ENCODE peak calls at places on chromosomes 13 and 19, in ten cellular contexts. K is IMR-90, O is H54, R is testis, C is HCT116, X is body of pancreas, S is adrenal gland, Q is right lobe of liver, B is uterus, J is breast epithelium. P is an unnamed sample.

GRCh38 chr13:96191367-96191766 is 101.5 kb downstream of the HS6ST3 start:
- DNase-seq in B (no peak), J (no peak), S (no peak), Q (no peak), O (no peak), K (no peak), C (no peak), X (no peak), R (no peak), P (no peak)

GRCh38 chr19:48395170-48395455 is 1.6 kb downstream of the GRIN2D start:
- DNase-seq in O (no peak), B (no peak), K (no peak), X (no peak), J (no peak), S (no peak), R (no peak), Q (no peak), C (no peak), P (no peak)

GRCh38 chr13:33235078-33235477 is 50.5 kb downstream of the STARD13 start:
- DNase-seq in X (no peak), S (no peak), B (no peak), Q (no peak), J (no peak), C (no peak), O (no peak), K (peak), R (no peak), P (no peak)

GRCh38 chr13:54682184-54682583 is 1653.6 kb downstream of the OLFM4 start:
- DNase-seq in Q (no peak), X (no peak), B (no peak), C (no peak), J (no peak), R (no peak), S (no peak), O (no peak), K (no peak), P (no peak)

GRCh38 chr19:48553676-48554384 is 1.9 kb downstream of the SULT2B1 start:
- DNase-seq in R (peak), Q (no peak), X (peak), K (peak), O (peak), J (no peak), S (peak), C (no peak), B (peak), P (no peak)

GRCh38 chr13:30178976-30179375 is 128.4 kb downstream of the KATNAL1 start:
- DNase-seq in K (no peak), Q (no peak), C (no peak), R (no peak), S (no peak), X (no peak), O (no peak), J (no peak), B (no peak), P (no peak)

GRCh38 chr13:111396457-111396856 is 76.0 kb downstream of the TEX29 start:
- DNase-seq in O (no peak), S (no peak), R (no peak), J (no peak), Q (no peak), C (no peak), B (no peak), X (no peak), K (no peak), P (no peak)

GRCh38 chr19:8576273-8576993 is 809 bp downstream of the MYO1F start:
- DNase-seq in X (no peak), K (no peak), B (no peak), R (no peak), J (no peak), O (no peak), Q (no peak), C (no peak), S (no peak), P (no peak)

GRCh38 chr13:94711561-94712286 is 621 bp downstream of the SOX21 start:
- DNase-seq in Q (no peak), R (no peak), J (no peak), K (no peak), C (no peak), X (no peak), B (no peak), O (no peak), S (no peak), P (peak)

GRCh38 chr13:103236213-103236612 is 170.0 kb upstream of the SLC10A2 start:
- DNase-seq in J (no peak), R (no peak), C (no peak), K (no peak), Q (no peak), O (no peak), X (no peak), B (no peak), S (no peak), P (no peak)

GRCh38 chr13:114082849-114083645 is 49.4 kb downstream of the RASA3 start:
- DNase-seq in J (no peak), K (no peak), R (no peak), S (no peak), C (no peak), O (no peak), B (peak), X (no peak), Q (no peak), P (no peak)

GRCh38 chr13:108200781-108201398 is 14.4 kb downstream of the LIG4 start:
- DNase-seq in S (no peak), C (no peak), Q (no peak), X (no peak), R (no peak), K (peak), B (no peak), J (no peak), O (no peak), P (no peak)

GRCh38 chr13:21694831-21695230 is 24.0 kb downstream of the FGF9 start:
- DNase-seq in X (no peak), R (no peak), J (no peak), S (no peak), K (no peak), O (no peak), Q (no peak), B (no peak), C (no peak), P (no peak)

DNA sequence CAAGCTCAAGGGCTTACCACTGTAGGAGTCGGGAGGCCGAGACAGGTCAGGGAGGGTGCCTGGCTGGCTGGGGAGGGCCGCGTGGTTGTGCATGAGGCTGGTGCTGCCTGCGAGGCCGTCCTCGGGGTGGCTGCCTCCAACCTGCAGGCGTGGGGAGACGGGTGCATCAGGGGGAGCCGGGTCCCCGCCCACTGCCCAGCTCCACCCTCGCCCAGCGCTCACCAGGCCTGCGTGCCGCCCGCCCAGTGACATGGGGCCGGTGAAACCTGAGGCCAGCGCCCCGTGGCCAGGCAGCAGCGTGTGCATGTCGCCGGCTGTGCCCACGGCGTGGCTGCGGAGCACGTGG is 13.8 kb upstream of the UQCR11 start:
- DNase-seq in R (no peak), X (no peak), O (no peak), Q (no peak), S (no peak), C (no peak), J (no peak), B (no peak), K (no peak), P (no peak)
- TF ChIP-seq POLR2A in R (no peak), X (no peak), O (no peak), Q (no peak), S (no peak), C (no peak), J (no peak), B (no peak), K (no peak), P (no peak)

DNA sequence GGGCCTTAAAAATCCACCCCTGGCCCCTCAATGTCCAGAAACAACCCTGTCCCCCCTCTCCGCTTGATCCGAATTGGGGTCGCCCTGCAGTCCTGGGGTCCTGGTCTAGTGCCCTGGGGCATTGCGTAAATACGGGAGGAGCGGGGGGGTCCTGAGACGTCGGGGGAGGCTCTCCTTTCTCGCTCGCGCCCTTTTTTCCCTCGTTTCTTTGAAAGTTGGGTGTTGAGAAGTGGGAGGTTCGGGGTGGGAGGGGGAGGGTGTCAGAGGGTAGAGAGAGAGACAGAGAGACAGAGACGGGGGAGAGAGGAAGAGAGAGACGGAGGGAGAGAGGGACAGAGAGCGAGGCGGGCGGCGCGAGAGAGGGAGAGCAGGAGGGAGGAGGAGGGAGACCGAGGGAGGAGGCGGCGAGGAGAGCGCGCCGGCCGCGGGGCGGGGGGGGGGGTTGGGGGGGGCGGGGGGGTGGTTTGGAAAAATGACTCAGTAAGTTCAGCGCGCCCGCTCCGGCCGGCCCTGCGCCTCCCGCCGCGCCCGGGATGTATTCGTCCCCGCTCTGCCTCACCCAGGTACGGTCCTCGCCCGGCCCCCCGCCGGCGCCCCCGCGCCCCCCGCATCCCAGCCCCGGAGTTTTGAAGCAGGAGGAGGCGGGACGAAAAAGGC is at the start of gene NFIC:
- DNase-seq in O (peak), K (peak), R (peak), S (peak), X (peak), J (peak), B (peak), C (peak), Q (peak), P (peak)
- TF ChIP-seq POLR2A in O (peak), K (no peak), R (no peak), S (peak), X (peak), J (peak), B (peak), C (no peak), Q (peak), P (no peak)

DNA sequence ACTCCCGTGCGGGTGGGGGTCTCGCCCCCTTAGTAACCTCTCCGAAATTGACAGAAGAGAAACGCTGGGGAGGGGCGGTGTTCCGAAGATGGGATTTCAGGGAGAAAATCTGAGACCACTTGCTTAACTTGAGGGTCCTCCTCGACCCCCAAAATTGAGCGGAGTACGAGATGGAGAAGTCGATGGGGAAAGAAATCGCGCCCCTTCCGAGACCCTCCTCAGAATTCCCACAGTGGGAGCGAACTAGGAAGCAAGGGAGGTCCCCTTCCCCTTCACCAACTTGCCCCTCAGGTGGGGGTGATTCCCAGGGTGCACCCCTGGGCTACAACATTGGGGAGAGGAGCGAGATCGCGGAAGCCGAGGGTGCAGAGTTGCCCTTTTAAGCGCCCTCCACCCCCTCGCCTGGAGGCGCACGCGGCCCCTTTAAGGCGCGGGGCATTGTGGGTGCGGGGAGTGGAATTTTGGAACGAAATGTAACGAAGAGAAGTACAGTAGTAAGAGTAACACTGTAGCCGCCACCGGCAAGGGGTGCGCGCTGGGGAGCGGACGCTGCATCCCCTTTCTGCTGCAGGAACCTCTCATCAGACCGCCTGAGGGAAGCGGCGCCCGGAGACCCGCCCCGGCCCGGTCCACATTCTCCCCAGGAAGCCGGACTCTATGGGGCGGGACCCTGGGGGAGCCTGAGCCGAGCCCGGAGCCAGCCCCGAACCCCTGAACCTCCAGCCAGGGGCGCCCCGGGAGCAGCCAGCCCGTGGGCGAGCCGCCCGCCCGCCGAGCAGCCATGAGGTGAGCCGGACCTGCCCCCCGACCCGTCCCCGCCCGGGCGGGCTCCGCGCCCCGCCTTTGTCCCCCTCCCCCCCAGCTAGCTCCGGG is at the start of gene VASP:
- DNase-seq in J (peak), O (peak), S (peak), R (peak), Q (peak), X (peak), B (peak), K (peak), C (peak), P (peak)
- TF ChIP-seq POLR2A in J (no peak), O (peak), S (peak), R (peak), Q (peak), X (peak), B (peak), K (peak), C (peak), P (peak)

GRCh38 chr19:49766938-49767315 is at the start of gene AP2A1:
- DNase-seq in O (no peak), K (no peak), B (no peak), Q (no peak), C (no peak), J (no peak), S (no peak), X (no peak), R (no peak), P (no peak)
- TF ChIP-seq POLR2A in O (peak), K (no peak), B (peak), Q (peak), C (no peak), J (no peak), S (peak), X (no peak), R (no peak), P (no peak)

GRCh38 chr13:85724554-85725432 is 74.4 kb downstream of the SLITRK6 start:
- DNase-seq in J (no peak), X (no peak), R (peak), K (peak), S (no peak), Q (no peak), B (no peak), C (no peak), O (no peak), P (no peak)
- TF ChIP-seq POLR2A in J (no peak), X (no peak), R (no peak), K (no peak), S (no peak), Q (no peak), B (no peak), C (no peak), O (no peak), P (no peak)

DNA sequence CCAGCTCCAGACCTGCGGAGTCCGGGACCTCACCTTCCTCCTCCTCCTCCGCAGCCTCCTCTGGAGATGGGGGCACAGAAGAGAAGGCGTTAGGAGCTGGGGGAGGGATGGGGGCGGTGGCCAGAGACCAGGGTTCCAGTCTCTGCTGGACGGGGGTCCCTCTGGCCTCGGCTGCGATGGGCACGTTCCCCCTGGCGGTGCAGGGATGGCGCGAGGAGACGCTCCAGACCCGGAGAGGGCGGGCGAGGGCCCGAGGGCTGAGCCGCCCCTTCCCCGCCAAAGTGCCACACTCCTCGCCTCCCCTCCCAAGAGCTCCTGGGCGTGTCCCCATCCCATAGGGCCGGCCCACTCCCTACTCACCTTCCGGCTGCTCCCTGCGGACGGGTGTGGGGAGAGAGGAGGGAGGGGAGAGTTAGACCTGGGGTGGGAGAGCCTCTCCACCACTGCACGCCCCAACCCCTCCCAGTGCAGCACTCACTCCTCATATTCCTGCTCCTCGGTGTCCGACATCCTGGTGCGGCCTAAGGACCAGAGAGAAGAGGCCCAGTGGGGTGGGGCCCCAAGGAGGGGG is 2.3 kb downstream of the TNNT1 start:
- DNase-seq in X (no peak), O (peak), C (peak), S (no peak), J (no peak), R (no peak), B (no peak), Q (no peak), K (no peak), P (no peak)
- TF ChIP-seq POLR2A in X (no peak), O (peak), C (peak), S (no peak), J (no peak), R (no peak), B (no peak), Q (no peak), K (no peak), P (no peak)

P was measured in erythroblast.